ENCODE peak calls at places on chromosomes 6 and 20, in four cellular contexts. M is GM23248, Z is neural progenitor cell, S is hepatocyte. K is an unnamed sample.

GRCh38 chr6:145904391-145904790 is 59.8 kb downstream of the SHPRH start:
- DNase-seq in Z (no peak), S (no peak), M (no peak), K (peak; percentile 9)

GRCh38 chr20:50390685-50391443 is 119.3 kb upstream of the PTPN1 start:
- DNase-seq in M (no peak), S (no peak), Z (no peak), K (no peak)

GRCh38 chr20:53080969-53081871 is 109.1 kb downstream of the TSHZ2 start:
- DNase-seq in S (peak; percentile 69), M (peak; percentile 38), Z (no peak), K (no peak)

GRCh38 chr6:157763129-157763893 is 59.7 kb upstream of the SNX9 start:
- DNase-seq in S (peak; percentile 95), Z (no peak), M (peak; percentile 76), K (peak; percentile 23)

GRCh38 chr6:27873101-27874030 is 38.8 kb downstream of the OR2B2 start:
- DNase-seq in S (peak; percentile 35), M (peak; percentile 78), Z (peak; percentile 68), K (no peak)

GRCh38 chr20:32517914-32518592 is 67.1 kb downstream of the NOL4L start:
- DNase-seq in Z (no peak), M (no peak), S (no peak), K (no peak)

GRCh38 chr6:119653329-119653728 is 303.8 kb upstream of the MAN1A1 start:
- DNase-seq in M (no peak), Z (no peak), S (no peak), K (no peak)

GRCh38 chr6:135258970-135259369 is 77.9 kb downstream of the MYB start:
- DNase-seq in S (no peak), M (no peak), Z (no peak), K (no peak)

GRCh38 chr20:63919130-63919529 is 24.2 kb downstream of the DNAJC5 start:
- DNase-seq in Z (no peak), M (no peak), S (no peak), K (no peak)

GRCh38 chr6:161866570-161866969 is 592.7 kb upstream of the AGPAT4 start:
- DNase-seq in S (no peak), M (no peak), Z (no peak), K (no peak)

GRCh38 chr6:166989427-166990034 is 9.7 kb upstream of the CEP43 start:
- DNase-seq in Z (peak; percentile 9), S (peak; percentile 36), M (peak; percentile 71), K (peak; percentile 11)

GRCh38 chr6:165245287-165245686 is 64.1 kb downstream of the C6orf118 start:
- DNase-seq in M (peak; percentile 74), Z (peak; percentile 27), S (peak; percentile 33), K (no peak)

GRCh38 chr6:33439956-33440648 is 14.3 kb upstream of the ZBTB9 start:
- DNase-seq in S (no peak), Z (no peak), M (peak; percentile 46), K (no peak)

GRCh38 chr6:139374357-139375238 is at the start of gene CITED2:
- DNase-seq in S (peak; percentile 96), Z (peak; percentile 97), M (peak; percentile 98), K (peak; percentile 93)

GRCh38 chr20:63323298-63323820 is 30.4 kb downstream of the COL20A1 start:
- DNase-seq in S (no peak), M (peak; percentile 48), Z (no peak), K (no peak)

GRCh38 chr6:109356237-109356636 is 26.0 kb downstream of the CD164 start:
- DNase-seq in Z (no peak), M (no peak), S (no peak), K (no peak)

GRCh38 chr6:41438746-41439145 is 103.3 kb downstream of the NCR2 start:
- DNase-seq in S (no peak), M (no peak), Z (no peak), K (no peak)

GRCh38 chr20:2397595-2398145 is 17.0 kb downstream of the TGM6 start:
- DNase-seq in Z (no peak), S (no peak), M (no peak), K (no peak)

GRCh38 chr6:36807143-36807542 is 32.1 kb downstream of the CPNE5 start:
- DNase-seq in S (no peak), M (no peak), Z (no peak), K (no peak)

GRCh38 chr20:62122659-62123449 is 579 bp downstream of the LSM14B start:
- DNase-seq in M (peak; percentile 69), S (peak; percentile 77), Z (peak; percentile 61), K (peak; percentile 58)

GRCh38 chr6:167698540-167698939 is 128.2 kb upstream of the AFDN start:
- DNase-seq in S (no peak), Z (no peak), M (no peak), K (no peak)

GRCh38 chr20:14997791-14998190 is 660.4 kb upstream of the FLRT3 start:
- DNase-seq in S (no peak), M (peak; percentile 84), Z (no peak), K (no peak)

GRCh38 chr6:2158596-2159271 is 86.7 kb downstream of the GMDS start:
- DNase-seq in M (peak; percentile 52), S (peak; percentile 54), Z (peak; percentile 88), K (no peak)

GRCh38 chr6:167543602-167544506 is 219.0 kb downstream of the TTLL2 start:
- DNase-seq in S (no peak), M (peak; percentile 20), Z (no peak), K (no peak)

GRCh38 chr20:37344506-37345338 is 1.2 kb upstream of the SRC start:
- DNase-seq in S (peak; percentile 87), M (no peak), Z (no peak), K (no peak)

GRCh38 chr6:156434049-156434794 is 343.0 kb upstream of the ARID1B start:
- DNase-seq in S (no peak), Z (no peak), M (no peak), K (no peak)

GRCh38 chr6:156437084-156437879 is 339.9 kb upstream of the ARID1B start:
- DNase-seq in Z (no peak), S (no peak), M (no peak), K (no peak)

GRCh38 chr6:156430361-156430760 is 346.8 kb upstream of the ARID1B start:
- DNase-seq in M (no peak), Z (no peak), S (no peak), K (no peak)

GRCh38 chr6:156438519-156438918 is 338.7 kb upstream of the ARID1B start:
- DNase-seq in Z (no peak), S (no peak), M (no peak), K (no peak)

GRCh38 chr6:156434795-156435190 is 342.4 kb upstream of the ARID1B start:
- DNase-seq in Z (no peak), M (no peak), S (no peak), K (no peak)
- TF ChIP-seq EZH2phosphoT487 in Z (no peak), M (no peak), S (no peak), K (no peak)

GRCh38 chr20:57708694-57709673 is 831 bp downstream of the PMEPA1 start:
- DNase-seq in S (peak; percentile 56), M (peak; percentile 72), Z (peak; percentile 37), K (no peak)
- H2AFZ ChIP-seq in S (peak overlapping the region; percentile 40), M (peak overlapping the region; percentile 40), Z (no peak overlapping the region), K (no peak overlapping the region)

GRCh38 chr20:54103762-54104600 is 33.6 kb upstream of the BCAS1 start:
- DNase-seq in S (peak; percentile 41), M (no peak), Z (no peak), K (no peak)
- H3K27ac ChIP-seq in S (peak overlapping the region; percentile 44), M (no peak overlapping the region), Z (no peak overlapping the region), K (no peak overlapping the region)

GRCh38 chr6:8941578-8941977 is 506.2 kb upstream of the SLC35B3 start:
- DNase-seq in M (no peak), Z (no peak), S (no peak), K (no peak)
- TF ChIP-seq EZH2phosphoT487 in M (no peak), Z (no peak), S (no peak), K (no peak)

DNA sequence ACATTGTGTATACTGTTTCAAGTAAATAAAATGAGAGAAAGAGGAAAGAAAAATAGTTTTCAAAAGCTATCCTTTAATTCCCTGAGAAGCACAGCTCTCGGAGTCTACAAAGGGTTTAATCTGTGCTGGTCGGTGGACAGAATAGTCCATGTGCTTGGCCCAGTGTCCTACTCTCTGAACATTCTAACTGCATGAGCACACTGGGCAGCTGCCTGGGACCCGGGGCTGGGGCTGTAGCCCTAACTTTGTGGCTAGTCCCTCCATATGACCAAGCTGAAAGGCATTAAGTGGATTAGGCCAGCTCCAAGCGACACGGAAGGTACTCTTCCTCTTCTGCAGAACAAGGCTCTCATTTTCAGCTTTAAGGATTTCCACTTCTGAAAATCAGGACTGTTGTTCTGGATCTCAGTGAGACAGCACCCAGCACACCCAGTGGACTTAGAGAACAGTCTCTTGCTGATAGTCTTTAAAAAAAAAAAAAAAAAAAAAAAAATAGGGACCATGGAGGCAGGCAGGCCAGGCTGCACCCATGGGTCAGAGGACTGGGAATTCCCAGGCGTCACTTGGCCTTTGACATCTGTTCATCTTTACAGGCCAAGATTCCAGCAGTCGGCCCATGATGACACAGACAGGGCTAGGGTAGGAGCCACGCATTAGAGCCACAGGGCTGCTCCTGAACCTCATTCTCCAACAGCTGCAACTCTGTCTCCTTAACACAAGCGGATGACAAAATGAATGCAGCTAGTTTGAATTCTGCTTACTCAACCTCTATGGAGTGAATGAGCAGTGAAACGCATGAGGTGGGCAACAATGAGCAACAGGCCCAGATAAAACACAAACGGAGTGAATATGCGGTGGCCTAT is 126.2 kb downstream of the LY86 start:
- DNase-seq in M (no peak), S (no peak), Z (no peak), K (no peak)
- H2AFZ ChIP-seq in M (no peak overlapping the region), S (no peak overlapping the region), Z (no peak overlapping the region), K (no peak overlapping the region)

DNA sequence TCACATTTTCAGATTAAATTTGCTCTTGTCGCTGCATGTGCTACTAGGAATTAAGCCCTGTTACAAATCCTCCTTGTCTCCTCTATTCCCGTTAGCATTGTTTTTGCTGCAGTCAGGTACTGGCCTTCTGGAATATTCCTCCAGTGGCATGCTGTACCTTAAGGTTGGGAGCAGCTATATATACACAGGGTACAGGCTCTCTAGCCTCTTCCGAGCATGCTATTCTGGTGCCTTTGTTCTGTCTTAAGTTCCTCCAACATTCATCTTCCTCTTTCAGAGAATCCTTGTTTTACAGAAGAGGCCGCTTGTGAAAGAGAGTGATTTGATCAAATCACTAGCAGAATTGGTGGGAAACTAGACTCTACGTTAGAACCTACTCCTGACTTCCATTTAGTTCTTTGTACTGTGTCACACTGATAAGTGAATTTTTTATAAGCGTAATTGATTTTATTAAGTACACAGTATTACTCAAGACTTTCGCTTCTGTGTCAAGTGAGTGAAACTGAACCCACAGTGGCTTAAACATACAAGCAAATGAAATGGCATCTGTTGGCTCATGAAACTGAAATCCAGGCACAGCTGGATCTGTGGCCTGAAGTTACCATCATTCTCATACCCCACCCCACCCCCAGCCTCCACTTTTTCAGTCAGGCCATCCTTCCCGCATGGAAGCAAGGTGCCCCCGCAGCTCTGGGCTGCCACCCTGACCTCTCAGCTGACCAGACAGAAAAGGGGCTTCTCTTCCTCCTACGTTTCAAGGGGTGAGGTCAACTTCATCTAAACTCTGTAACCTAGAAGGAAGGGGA is 102.4 kb downstream of the RPP40 start:
- DNase-seq in S (no peak), M (no peak), Z (no peak), K (peak; percentile 76)
- H3K27ac ChIP-seq in S (peak overlapping the region; percentile 55), M (no peak overlapping the region), Z (no peak overlapping the region), K (peak overlapping the region; percentile 31)

GRCh38 chr6:148195511-148195910 is 147.1 kb upstream of the SASH1 start:
- DNase-seq in S (no peak), M (no peak), Z (no peak), K (no peak)

GRCh38 chr6:148193063-148193680 is 149.5 kb upstream of the SASH1 start:
- DNase-seq in Z (no peak), S (no peak), M (peak; percentile 59), K (no peak)

GRCh38 chr6:148186916-148187315 is 155.7 kb upstream of the SASH1 start:
- DNase-seq in M (no peak), S (no peak), Z (no peak), K (no peak)

GRCh38 chr6:148192310-148192709 is 150.3 kb upstream of the SASH1 start:
- DNase-seq in Z (no peak), M (peak; percentile 97), S (no peak), K (no peak)
- TF ChIP-seq EZH2phosphoT487 in Z (no peak), M (no peak), S (no peak), K (no peak)

GRCh38 chr6:127954082-127954481 is 53.2 kb upstream of the THEMIS start:
- DNase-seq in S (no peak), Z (no peak), M (no peak), K (no peak)
- H2AFZ ChIP-seq in S (no peak overlapping the region), Z (no peak overlapping the region), M (no peak overlapping the region), K (no peak overlapping the region)

K was measured in MM.1S.